ENCODE peak calls at places on chromosome 21, in five cellular contexts. C, R, I, A and H are unnamed samples.

GRCh38 chr21:38807481-38807880 is 1.8 kb downstream of the ETS2 start:
- DNase-seq in C (no peak), R (no peak), I (no peak), A (no peak), H (no peak)

GRCh38 chr21:15037894-15038293 is 26.9 kb downstream of the NRIP1 start:
- DNase-seq in C (no peak), R (no peak), I (no peak), A (no peak), H (no peak)

GRCh38 chr21:44058652-44058964 is 46.5 kb downstream of the TRAPPC10 start:
- DNase-seq in C (no peak), R (no peak), I (no peak), A (no peak), H (no peak)

GRCh38 chr21:38503588-38503987 is 5.3 kb upstream of the ERG start:
- DNase-seq in C (peak; percentile 52), R (no peak), I (peak; percentile 92), A (no peak), H (peak; percentile 28)

GRCh38 chr21:42262826-42263225 is 43.9 kb downstream of the ABCG1 start:
- DNase-seq in C (peak; percentile 43), R (no peak), I (peak; percentile 82), A (no peak), H (no peak)

GRCh38 chr21:28447453-28447852 is 545.2 kb downstream of the LTN1 start:
- DNase-seq in C (peak; percentile 44), R (no peak), I (no peak), A (no peak), H (no peak)

GRCh38 chr21:29025328-29025713 is 853 bp downstream of the USP16 start:
- DNase-seq in C (peak; percentile 35), R (no peak), I (no peak), A (peak; percentile 12), H (no peak)

GRCh38 chr21:46194374-46195334 is 10.4 kb upstream of the SPATC1L start:
- DNase-seq in C (no peak), R (no peak), I (no peak), A (no peak), H (no peak)

GRCh38 chr21:32572574-32573420 is 12.5 kb downstream of the TCP10L start:
- DNase-seq in C (peak; percentile 66), R (no peak), I (no peak), A (no peak), H (no peak)

GRCh38 chr21:29499734-29500343 is 201.1 kb downstream of the BACH1 start:
- DNase-seq in C (peak; percentile 51), R (no peak), I (peak; percentile 49), A (no peak), H (peak; percentile 28)

GRCh38 chr21:45535341-45536081 is 6.7 kb downstream of the SLC19A1 start:
- DNase-seq in C (no peak), R (no peak), I (no peak), A (no peak), H (no peak)

GRCh38 chr21:20592482-20592881 is 405.7 kb upstream of the NCAM2 start:
- DNase-seq in C (no peak), R (no peak), I (no peak), A (no peak), H (no peak)